ENCODE peak calls at places on chromosomes 16 and 17, in five cellular contexts. P, A, Y, M and G are unnamed samples.

GRCh38 chr16:30623558-30624283 is 13.5 kb upstream of the ZNF689 start:
- DNase-seq in P (no peak), A (no peak), Y (no peak), M (no peak), G (no peak)

GRCh38 chr17:15966879-15967248 is 21.9 kb downstream of the ADORA2B start:
- DNase-seq in P (no peak), A (peak), Y (no peak), M (no peak), G (no peak)

GRCh38 chr17:27543464-27543856 is 87.2 kb downstream of the KSR1 start:
- DNase-seq in P (no peak), A (no peak), Y (no peak), M (no peak), G (no peak)

GRCh38 chr16:8720080-8720966 is 45.9 kb downstream of the ABAT start:
- DNase-seq in P (no peak), A (peak), Y (no peak), M (no peak), G (no peak)

GRCh38 chr17:13393841-13394710 is 207.7 kb downstream of the HS3ST3A1 start:
- DNase-seq in P (no peak), A (no peak), Y (no peak), M (no peak), G (no peak)

GRCh38 chr16:87210949-87211348 is 106.2 kb downstream of the C16orf95 start:
- DNase-seq in P (no peak), A (no peak), Y (no peak), M (no peak), G (no peak)

GRCh38 chr16:31700200-31700529 is 172.5 kb downstream of the AHSP start:
- DNase-seq in P (peak), A (no peak), Y (no peak), M (peak), G (peak)

GRCh38 chr16:67530013-67530939 is 1.6 kb downstream of the RIPOR1 start:
- DNase-seq in P (no peak), A (no peak), Y (no peak), M (peak), G (no peak)

GRCh38 chr17:5127910-5128309 is 12.1 kb downstream of the USP6 start:
- DNase-seq in P (no peak), A (no peak), Y (no peak), M (no peak), G (no peak)

GRCh38 chr16:81707411-81708321 is 71.4 kb upstream of the PLCG2 start:
- DNase-seq in P (no peak), A (no peak), Y (no peak), M (no peak), G (no peak)

GRCh38 chr17:50396261-50397110 is 837 bp downstream of the LRRC59 start:
- DNase-seq in P (no peak), A (peak), Y (no peak), M (peak), G (no peak)

GRCh38 chr16:88306860-88307545 is 75.8 kb upstream of the ZNF469 start:
- DNase-seq in P (no peak), A (peak), Y (no peak), M (no peak), G (no peak)

GRCh38 chr17:57033296-57033695 is 51.8 kb upstream of the AKAP1 start:
- DNase-seq in P (no peak), A (no peak), Y (no peak), M (no peak), G (no peak)

GRCh38 chr17:57442914-57443571 is 186.7 kb downstream of the MSI2 start:
- DNase-seq in P (no peak), A (no peak), Y (no peak), M (no peak), G (no peak)

GRCh38 chr16:81697321-81697885 is 81.7 kb upstream of the PLCG2 start:
- DNase-seq in P (peak), A (peak), Y (no peak), M (peak), G (peak)

GRCh38 chr16:69270831-69271230 is 40.3 kb upstream of the VPS4A start:
- DNase-seq in P (no peak), A (no peak), Y (no peak), M (no peak), G (no peak)

GRCh38 chr16:76535-77272 is 1.3 kb upstream of the MPG start:
- DNase-seq in P (no peak), A (peak), Y (no peak), M (peak), G (no peak)

GRCh38 chr16:78444-79145 is 570 bp downstream of the MPG start:
- DNase-seq in P (no peak), A (no peak), Y (no peak), M (no peak), G (no peak)

GRCh38 chr16:77807-78443 is at the start of gene MPG:
- DNase-seq in P (no peak), A (peak), Y (no peak), M (peak), G (no peak)

GRCh38 chr16:77273-77806 is 685 bp upstream of the MPG start:
- DNase-seq in P (no peak), A (peak), Y (no peak), M (peak), G (no peak)

DNA sequence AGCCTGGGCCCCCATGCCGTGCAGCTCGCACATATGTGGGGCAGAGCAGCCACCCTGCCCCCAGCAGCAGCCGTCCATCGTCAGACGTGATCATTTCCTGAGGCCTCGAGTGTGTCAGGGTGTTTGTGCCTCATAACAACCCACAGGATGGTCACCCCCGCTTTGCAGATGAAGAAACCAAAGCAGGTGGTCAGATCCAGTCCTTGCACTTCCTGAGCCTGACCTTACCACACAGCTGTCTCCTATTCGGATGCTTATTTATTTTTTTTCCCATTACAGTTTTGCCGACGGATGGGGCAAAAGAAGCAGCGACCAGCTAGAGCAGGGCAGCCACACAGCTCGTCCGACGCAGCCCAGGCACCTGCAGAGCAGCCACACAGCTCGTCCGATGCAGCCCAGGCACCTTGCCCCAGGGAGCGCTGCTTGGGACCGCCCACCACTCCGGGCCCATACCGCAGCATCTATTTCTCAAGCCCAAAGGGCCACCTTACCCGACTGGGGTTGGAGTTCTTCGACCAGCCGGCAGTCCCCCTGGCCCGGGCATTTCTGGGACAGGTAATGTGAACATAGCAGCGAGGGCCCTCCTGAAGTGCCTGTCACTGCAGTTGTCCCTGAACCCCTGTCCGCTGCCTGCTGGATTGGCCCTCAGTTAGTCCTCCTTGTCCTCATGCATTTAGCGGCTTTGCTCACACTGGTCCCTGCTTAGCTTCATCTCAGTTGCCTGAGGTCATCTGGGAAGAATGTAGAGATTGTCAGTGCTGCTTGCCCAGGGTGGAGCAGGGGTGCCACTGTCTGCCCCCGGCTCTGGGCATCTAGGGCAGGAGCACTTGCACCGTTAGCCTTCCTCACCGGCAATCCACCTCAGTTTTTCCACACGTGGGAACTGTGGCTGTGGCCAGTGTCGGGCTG is 1.4 kb downstream of the MPG start:
- DNase-seq in P (no peak), A (no peak), Y (no peak), M (no peak), G (no peak)
- TF ChIP-seq POLR2AphosphoS5 in P (no peak), A (no peak), Y (peak), M (no peak), G (no peak)

DNA sequence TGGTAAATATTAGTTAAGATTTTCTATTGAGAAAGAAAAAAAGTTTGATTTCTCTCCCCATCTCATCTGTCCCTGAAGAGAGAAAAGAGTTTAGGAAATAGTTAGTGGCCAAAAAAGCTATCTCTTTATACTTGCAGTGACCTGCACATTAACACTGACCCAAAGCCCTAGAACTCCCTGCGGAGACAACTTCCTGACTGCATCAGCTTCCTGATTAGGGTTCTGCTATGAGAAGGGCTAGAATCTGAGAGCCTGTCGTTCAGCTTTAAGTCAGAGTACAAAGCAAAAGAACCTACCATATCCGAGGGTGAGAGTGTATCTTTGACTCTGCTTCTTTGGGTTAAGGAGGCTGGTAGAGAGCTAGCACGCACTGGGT is 24.7 kb downstream of the LIMD2 start:
- DNase-seq in P (no peak), A (no peak), Y (no peak), M (peak), G (no peak)
- TF ChIP-seq CEBPB in P (no peak), A (no peak), Y (no peak), M (no peak), G (no peak)

DNA sequence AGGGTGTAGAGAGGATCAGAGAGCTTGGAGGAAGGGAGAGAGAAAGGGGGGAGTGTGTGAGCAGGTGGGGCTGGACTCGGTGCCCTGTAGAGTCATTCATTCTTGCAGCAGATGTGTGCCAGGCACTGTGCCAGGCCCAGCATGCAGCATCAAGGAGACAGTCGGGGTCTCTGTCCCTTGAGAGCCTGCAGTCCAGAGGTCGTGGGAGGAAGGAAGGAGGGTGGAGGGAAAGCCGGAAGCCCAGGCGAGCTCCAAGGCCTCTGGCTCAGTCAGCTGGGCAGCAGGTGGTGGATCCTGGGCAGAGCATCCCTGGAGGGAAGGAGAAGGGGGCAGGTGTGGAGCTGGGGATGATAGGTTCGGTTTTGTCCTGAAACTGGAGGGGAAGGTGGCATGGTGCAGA is 27.5 kb downstream of the EPN2 start:
- DNase-seq in P (no peak), A (no peak), Y (no peak), M (no peak), G (no peak)
- TF ChIP-seq POLR2AphosphoS5 in P (no peak), A (no peak), Y (no peak), M (no peak), G (no peak)

DNA sequence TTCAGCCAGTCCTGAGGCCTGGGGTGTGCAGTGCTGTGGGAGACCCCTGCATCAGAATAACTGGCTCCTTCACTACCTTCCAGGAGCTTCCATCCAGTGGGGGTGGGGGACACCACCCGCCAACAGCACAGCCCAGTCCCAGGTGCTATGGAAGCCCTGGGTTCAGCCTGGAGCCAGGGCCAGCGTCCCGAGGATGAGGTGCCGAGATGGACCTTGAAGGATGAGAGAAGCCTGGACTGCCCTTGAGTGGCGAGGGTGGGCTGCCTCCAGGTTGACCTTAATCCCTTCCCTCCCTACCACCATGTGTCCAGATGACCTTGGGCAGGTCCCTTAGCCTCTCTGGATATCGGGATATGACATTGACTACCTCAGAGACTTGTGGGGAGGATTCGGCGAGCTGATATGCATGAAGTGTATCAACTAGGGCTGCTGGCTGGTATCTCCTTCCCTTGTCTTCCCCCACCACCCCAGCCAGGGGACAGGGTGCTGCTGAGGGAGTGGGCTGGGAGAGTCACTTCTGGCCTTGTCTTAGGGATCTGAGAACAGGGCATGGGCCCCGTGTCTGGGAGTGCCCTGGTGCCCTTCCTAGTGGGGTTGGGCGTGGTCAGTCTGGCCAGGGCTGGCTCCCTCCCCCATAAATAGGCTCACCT is 14.2 kb upstream of the LASP1NB start:
- DNase-seq in P (no peak), A (no peak), Y (no peak), M (no peak), G (no peak)
- TF ChIP-seq CEBPB in P (no peak), A (no peak), Y (no peak), M (no peak), G (no peak)

GRCh38 chr16:11212819-11213196 is 43.2 kb downstream of the SOCS1 start:
- DNase-seq in P (no peak), A (no peak), Y (no peak), M (no peak), G (no peak)
- TF ChIP-seq POLR2AphosphoS5 in P (no peak), A (no peak), Y (no peak), M (no peak), G (no peak)

GRCh38 chr17:75864448-75864871 is 9.3 kb upstream of the WBP2 start:
- DNase-seq in P (no peak), A (no peak), Y (peak), M (peak), G (no peak)
- TF ChIP-seq CEBPB in P (no peak), A (no peak), Y (no peak), M (no peak), G (no peak)

DNA sequence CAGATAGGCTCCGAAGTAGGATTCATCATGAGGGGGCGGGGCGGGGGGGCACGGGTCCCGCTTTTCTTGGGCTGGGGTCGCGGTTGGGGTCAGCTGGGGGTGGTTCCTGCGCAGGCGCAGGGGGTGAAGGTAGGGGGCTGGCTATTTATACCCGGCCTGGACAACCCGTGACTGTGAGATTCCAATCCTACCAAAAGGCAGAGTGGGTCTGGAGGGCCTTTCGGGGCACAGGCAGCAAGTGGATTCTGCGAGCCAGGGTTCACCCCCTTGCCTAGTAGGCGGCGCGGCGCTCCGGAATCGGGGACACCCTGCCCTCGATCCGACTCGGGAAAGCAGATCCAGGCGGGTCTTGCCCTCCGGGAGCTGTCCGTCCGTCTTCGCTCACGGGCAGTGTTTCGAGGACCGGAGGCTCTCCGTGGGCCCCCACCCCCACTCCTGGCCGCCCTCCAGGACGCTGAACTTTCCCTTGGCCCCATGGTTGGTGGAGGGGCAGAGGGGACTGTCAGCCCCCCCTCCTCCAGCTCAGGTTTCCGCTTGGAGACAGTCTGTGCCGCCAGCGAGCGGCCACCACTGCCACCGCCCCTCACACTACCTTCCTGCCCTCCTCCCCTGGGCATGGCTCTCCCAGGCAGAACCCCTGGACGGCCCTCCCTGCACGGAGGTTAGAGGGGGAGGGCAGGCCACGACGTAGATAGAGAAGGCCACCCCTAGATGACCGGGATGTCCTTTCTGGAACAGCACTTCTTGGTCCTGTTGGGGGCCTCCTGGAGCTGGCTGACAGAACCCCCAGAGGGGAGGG is 634 bp downstream of the SLC2A4 start:
- DNase-seq in P (no peak), A (no peak), Y (no peak), M (no peak), G (no peak)
- TF ChIP-seq POLR2AphosphoS5 in P (no peak), A (no peak), Y (no peak), M (no peak), G (no peak)